ENCODE peak calls at places on chromosomes 7 and 10, in five cellular contexts. I, A, S, Q and V are unnamed samples. For H3K4me1, the result is how much of the 10 kb centered on the place peaks cover.

GRCh38 chr7:123871998-123872867 is 27.3 kb downstream of the HYAL4 start:
- DNase-seq in I (peak), A (peak), S (peak), Q (peak), V (no peak)

GRCh38 chr10:117830832-117831231 is 215.9 kb downstream of the RAB11FIP2 start:
- DNase-seq in I (no peak), A (no peak), S (peak), Q (no peak), V (no peak)

GRCh38 chr7:132723506-132724081 is 147.3 kb upstream of the PLXNA4 start:
- DNase-seq in I (no peak), A (no peak), S (no peak), Q (no peak), V (no peak)

GRCh38 chr10:61923210-61924024 is 21.9 kb downstream of the ARID5B start:
- DNase-seq in I (peak), A (no peak), S (no peak), Q (no peak), V (peak)

GRCh38 chr10:80468002-80468401 is 13.9 kb downstream of the TSPAN14 start:
- DNase-seq in I (no peak), A (peak), S (peak), Q (no peak), V (no peak)

GRCh38 chr10:96838529-96838928 is 6.4 kb downstream of the LCOR start:
- DNase-seq in I (no peak), A (no peak), S (no peak), Q (no peak), V (no peak)

GRCh38 chr7:90856317-90857072 is 260.4 kb downstream of the CDK14 start:
- DNase-seq in I (peak), A (no peak), S (no peak), Q (no peak), V (no peak)

GRCh38 chr7:130734525-130735272 is 692 bp upstream of the KLF14 start:
- DNase-seq in I (peak), A (no peak), S (no peak), Q (no peak), V (no peak)

GRCh38 chr10:6445671-6446278 is 134.3 kb downstream of the PRKCQ start:
- DNase-seq in I (peak), A (no peak), S (peak), Q (peak), V (peak)

GRCh38 chr7:69962077-69962855 is 364.0 kb downstream of the AUTS2 start:
- DNase-seq in I (peak), A (peak), S (no peak), Q (peak), V (no peak)

GRCh38 chr7:101126651-101127459 is at the start of gene SERPINE1:
- DNase-seq in I (peak), A (peak), S (peak), Q (peak), V (peak)

GRCh38 chr7:151060416-151061234 is 1.2 kb downstream of the SLC4A2 start:
- DNase-seq in I (no peak), A (peak), S (no peak), Q (peak), V (no peak)

GRCh38 chr10:125629758-125630376 is 53.1 kb downstream of the TEX36 start:
- DNase-seq in I (peak), A (no peak), S (no peak), Q (peak), V (peak)

GRCh38 chr10:102504179-102504975 is 605 bp downstream of the SUFU start:
- DNase-seq in I (peak), A (peak), S (peak), Q (peak), V (peak)

GRCh38 chr10:101280511-101280910 is 51.2 kb upstream of the LBX1 start:
- DNase-seq in I (no peak), A (no peak), S (no peak), Q (no peak), V (no peak)

DNA sequence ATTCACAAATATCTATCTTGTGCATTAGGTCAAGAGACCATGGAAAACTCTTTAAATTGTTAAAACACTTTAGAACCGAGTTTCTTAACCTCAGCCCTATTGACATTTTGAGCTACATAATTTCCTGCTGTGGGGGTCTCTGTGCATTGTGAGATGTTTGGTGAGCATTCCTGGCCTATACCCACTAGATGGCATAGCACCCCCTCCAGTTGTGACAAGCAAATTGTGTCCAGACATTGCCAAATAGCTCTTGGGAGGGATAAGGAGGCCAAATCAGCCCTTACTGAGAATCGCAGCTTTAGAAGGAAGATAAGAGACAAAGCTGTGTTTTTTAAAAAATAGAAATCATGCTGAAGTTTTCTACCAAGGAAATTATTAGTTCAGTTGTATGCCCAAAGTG is 1158.5 kb upstream of the C7orf33 start:
- DNase-seq in I (peak), A (no peak), S (peak), Q (peak), V (no peak)
- TF ChIP-seq CTCF in I (no peak), A (no peak), S (peak), Q (peak), V (no peak)

GRCh38 chr7:138024334-138024691 is 22.4 kb upstream of the CREB3L2 start:
- DNase-seq in I (no peak), A (no peak), S (no peak), Q (no peak), V (no peak)

GRCh38 chr7:138023618-138024333 is 21.9 kb upstream of the CREB3L2 start:
- DNase-seq in I (no peak), A (no peak), S (no peak), Q (no peak), V (no peak)

GRCh38 chr7:138024765-138025164 is 22.9 kb upstream of the CREB3L2 start:
- DNase-seq in I (no peak), A (no peak), S (no peak), Q (no peak), V (no peak)

GRCh38 chr7:138027100-138027499 is 25.2 kb upstream of the CREB3L2 start:
- DNase-seq in I (no peak), A (no peak), S (no peak), Q (no peak), V (no peak)

GRCh38 chr7:138025215-138026186 is 23.6 kb upstream of the CREB3L2 start:
- DNase-seq in I (no peak), A (no peak), S (no peak), Q (no peak), V (no peak)
- H3K4me1 ChIP-seq in I (under half), A (under half), S (under half), Q (under half), V (under half)

DNA sequence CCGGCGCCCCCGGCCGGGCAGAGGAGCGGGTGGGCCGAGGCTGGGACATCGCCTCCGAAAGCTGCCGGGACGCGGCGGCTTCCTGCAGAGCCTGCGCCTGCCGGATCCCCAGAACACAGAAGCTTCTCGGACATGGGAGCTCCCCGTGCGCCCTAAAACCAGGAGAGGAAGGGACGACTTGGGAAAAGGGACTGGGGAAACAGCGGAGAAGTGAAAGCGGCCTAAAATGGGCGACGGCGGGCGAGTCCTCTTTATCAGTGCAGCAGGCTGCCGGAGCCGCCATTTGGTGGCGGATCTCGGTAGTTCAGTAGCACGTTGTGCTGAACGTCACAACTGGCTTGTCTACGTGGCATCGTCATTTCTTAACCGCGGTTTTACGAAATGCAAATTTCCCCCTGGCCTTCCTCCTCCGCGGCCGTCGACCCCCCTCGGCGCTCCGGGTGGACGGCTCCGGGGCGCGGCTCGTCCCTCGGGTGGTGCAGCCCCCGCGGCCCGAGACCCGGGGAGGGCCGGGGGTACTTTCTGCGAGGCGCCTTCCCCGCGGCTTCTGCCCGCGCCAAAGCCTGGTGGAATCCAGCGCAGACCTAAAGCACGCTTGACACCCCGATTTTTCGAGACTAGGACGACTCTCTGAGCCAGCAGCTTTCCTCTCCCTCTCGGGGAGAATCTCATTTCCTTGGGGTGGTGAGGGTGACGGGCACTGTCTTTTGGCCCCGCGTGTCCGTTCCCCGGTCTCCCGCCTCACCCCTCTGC is 9.9 kb upstream of the SPAG6 start:
- DNase-seq in I (peak), A (peak), S (peak), Q (peak), V (no peak)
- TF ChIP-seq CTCF in I (no peak), A (no peak), S (no peak), Q (no peak), V (peak)

GRCh38 chr10:926075-926698 is 5.3 kb downstream of the LARP4B start:
- DNase-seq in I (no peak), A (no peak), S (no peak), Q (no peak), V (no peak)

GRCh38 chr10:929965-930364 is 1.5 kb downstream of the LARP4B start:
- DNase-seq in I (no peak), A (no peak), S (no peak), Q (no peak), V (no peak)

GRCh38 chr10:924524-924859 is 7.0 kb downstream of the LARP4B start:
- DNase-seq in I (no peak), A (no peak), S (peak), Q (no peak), V (no peak)

GRCh38 chr10:923844-924523 is 7.5 kb downstream of the LARP4B start:
- DNase-seq in I (no peak), A (no peak), S (no peak), Q (no peak), V (no peak)

GRCh38 chr10:927131-927530 is 4.4 kb downstream of the LARP4B start:
- DNase-seq in I (no peak), A (no peak), S (no peak), Q (no peak), V (no peak)
- H3K4me1 ChIP-seq in I (under half), A (under half), S (under half), Q (under half), V (under half)

GRCh38 chr10:90136731-90137316 is 435.4 kb downstream of the KIF20B start:
- DNase-seq in I (peak), A (no peak), S (peak), Q (no peak), V (peak)

GRCh38 chr10:90133606-90134005 is 432.2 kb downstream of the KIF20B start:
- DNase-seq in I (no peak), A (no peak), S (no peak), Q (no peak), V (no peak)

GRCh38 chr10:90138844-90139243 is 437.5 kb downstream of the KIF20B start:
- DNase-seq in I (peak), A (no peak), S (no peak), Q (peak), V (peak)
- TF ChIP-seq CTCF in I (peak), A (peak), S (peak), Q (peak), V (peak)

GRCh38 chr10:12340937-12341336 is 8.4 kb upstream of the CAMK1D start:
- DNase-seq in I (no peak), A (no peak), S (no peak), Q (no peak), V (no peak)

GRCh38 chr10:12341526-12341925 is 7.8 kb upstream of the CAMK1D start:
- DNase-seq in I (no peak), A (no peak), S (no peak), Q (no peak), V (no peak)

GRCh38 chr10:12337973-12338372 is 11.4 kb upstream of the CAMK1D start:
- DNase-seq in I (no peak), A (no peak), S (no peak), Q (no peak), V (no peak)

GRCh38 chr10:12338981-12339380 is 10.4 kb upstream of the CAMK1D start:
- DNase-seq in I (no peak), A (no peak), S (no peak), Q (no peak), V (no peak)

DNA sequence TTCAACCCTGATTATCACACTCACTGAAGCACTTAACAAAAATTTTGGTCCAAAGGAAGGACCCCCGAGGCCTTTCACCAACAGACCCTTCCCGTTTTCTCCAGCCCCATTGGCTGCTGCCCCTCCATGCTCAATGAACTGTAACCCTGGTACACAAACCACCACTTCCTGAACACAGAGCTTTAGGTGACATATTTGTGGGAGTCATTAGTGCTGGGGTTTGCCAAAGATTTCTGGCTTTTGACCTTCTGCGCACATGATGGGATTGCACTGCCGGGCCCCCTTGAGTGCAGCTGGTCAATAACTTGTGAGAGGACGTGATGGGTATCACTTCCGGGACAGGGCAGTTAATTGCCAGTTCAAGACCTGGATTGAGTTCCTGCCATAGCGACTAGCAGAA is 9.0 kb upstream of the CAMK1D start:
- DNase-seq in I (no peak), A (no peak), S (no peak), Q (no peak), V (no peak)
- H3K4me1 ChIP-seq in I (under half), A (under half), S (under half), Q (under half), V (under half)